ENCODE peak calls at places on chromosomes 1 and 21, in seven cellular contexts. L, X, S, O, H, Q and R are unnamed samples.
A peak's percentile ranks its signal among the peaks of the same experiment; 100 is the strongest.

GRCh38 chr1:234521802-234522185 is 42.8 kb upstream of the TARBP1 start:
- DNase-seq in L (no peak), X (no peak), S (no peak), O (no peak), H (no peak), Q (no peak), R (no peak)

GRCh38 chr1:151047925-151048644 is 534 bp downstream of the C1orf56 start:
- DNase-seq in L (peak; percentile 72), X (peak; percentile 76), S (peak; percentile 71), O (peak; percentile 85), H (peak; percentile 20), Q (peak; percentile 77), R (peak; percentile 48)

GRCh38 chr1:2437617-2438016 is 25.3 kb upstream of the PEX10 start:
- DNase-seq in L (no peak), X (no peak), S (no peak), O (no peak), H (no peak), Q (no peak), R (no peak)

GRCh38 chr21:41316641-41317392 is at the start of gene FAM3B:
- DNase-seq in L (no peak), X (no peak), S (peak; percentile 80), O (no peak), H (no peak), Q (peak; percentile 55), R (no peak)

GRCh38 chr1:25818569-25818968 is 1.2 kb upstream of the MTFR1L start:
- DNase-seq in L (no peak), X (no peak), S (no peak), O (no peak), H (no peak), Q (no peak), R (no peak)

GRCh38 chr1:212581034-212581433 is 27.5 kb upstream of the ATF3 start:
- DNase-seq in L (no peak), X (no peak), S (no peak), O (no peak), H (no peak), Q (no peak), R (no peak)

GRCh38 chr21:41952568-41953248 is 1.1 kb downstream of the C2CD2 start:
- DNase-seq in L (no peak), X (peak; percentile 33), S (no peak), O (no peak), H (no peak), Q (no peak), R (no peak)

GRCh38 chr1:4027492-4028138 is 127.5 kb upstream of the C1orf174 start:
- DNase-seq in L (no peak), X (no peak), S (no peak), O (no peak), H (no peak), Q (no peak), R (no peak)

GRCh38 chr1:179091691-179092165 is 9.9 kb downstream of the TOR3A start:
- DNase-seq in L (peak; percentile 84), X (no peak), S (peak; percentile 46), O (peak; percentile 82), H (no peak), Q (peak; percentile 56), R (peak; percentile 51)

DNA sequence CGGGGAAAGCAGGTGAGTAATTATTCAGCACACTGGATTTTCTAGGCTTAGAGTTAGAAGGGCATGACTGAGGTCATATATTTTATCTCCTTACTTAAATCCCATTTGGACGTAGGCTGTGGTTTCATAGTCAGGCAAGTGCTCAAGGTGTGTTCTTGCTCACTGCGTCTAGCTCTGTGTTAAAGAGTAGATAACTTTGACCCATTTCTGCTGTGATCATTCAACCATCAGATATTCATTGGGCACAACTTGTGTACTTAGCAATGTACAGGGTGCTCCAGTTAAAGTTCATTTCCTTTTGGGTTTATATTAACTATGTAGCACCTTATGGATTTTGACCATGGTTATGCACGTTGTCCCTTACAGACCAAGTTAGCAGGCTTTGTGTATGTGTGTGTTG is 14.6 kb downstream of the PFKFB2 start:
- DNase-seq in L (no peak), X (peak; percentile 36), S (no peak), O (no peak), H (no peak), Q (no peak), R (no peak)
- TF ChIP-seq CTCF in L (no peak), X (no peak), S (no peak), O (no peak), H (no peak), Q (no peak), R (no peak)

GRCh38 chr1:156410238-156410637 is 41.2 kb downstream of the RHBG start:
- DNase-seq in L (no peak), X (no peak), S (no peak), O (no peak), H (no peak), Q (no peak), R (no peak)
- H3K27me3 ChIP-seq in L (peaks cover 60% of the 10 kb centered on the region), X (peaks cover 13% of the 10 kb centered on the region), S (no peaks in the 10 kb centered on the region), O (no peaks in the 10 kb centered on the region), H (peaks cover 9% of the 10 kb centered on the region), Q (peaks cover 74% of the 10 kb centered on the region), R (peaks cover 77% of the 10 kb centered on the region)

GRCh38 chr21:39612233-39613028 is at the start of gene B3GALT5:
- DNase-seq in L (no peak), X (peak; percentile 58), S (peak; percentile 35), O (no peak), H (no peak), Q (no peak), R (no peak)
- TF ChIP-seq CTCF in L (no peak), X (no peak), S (no peak), O (no peak), H (no peak), Q (no peak), R (no peak)

DNA sequence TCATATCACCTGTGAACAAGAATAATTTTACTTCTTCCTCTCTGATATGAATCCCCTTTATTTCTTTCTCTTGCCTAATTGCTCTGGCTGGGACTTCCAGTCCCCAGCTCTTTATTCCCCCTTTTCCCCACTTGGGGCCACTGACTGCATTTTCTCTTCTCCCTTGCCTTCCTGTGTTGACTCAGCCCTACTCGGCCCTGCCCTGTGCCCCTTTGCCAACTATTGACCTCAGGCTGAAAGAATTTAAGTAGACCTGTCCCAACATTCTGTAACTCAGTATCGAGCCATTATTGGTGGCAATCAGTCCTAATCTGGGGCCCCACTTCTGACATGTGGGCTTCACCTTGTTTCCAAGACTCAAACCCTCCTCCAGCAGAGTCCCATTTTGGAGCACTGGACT is 60.6 kb upstream of the STUM start:
- DNase-seq in L (no peak), X (no peak), S (peak; percentile 35), O (no peak), H (no peak), Q (no peak), R (no peak)
- H3K27me3 ChIP-seq in L (peaks cover 3% of the 10 kb centered on the region), X (peaks cover 3% of the 10 kb centered on the region), S (no peaks in the 10 kb centered on the region), O (no peaks in the 10 kb centered on the region), H (no peaks in the 10 kb centered on the region), Q (peaks cover 7% of the 10 kb centered on the region), R (peaks cover 14% of the 10 kb centered on the region)

DNA sequence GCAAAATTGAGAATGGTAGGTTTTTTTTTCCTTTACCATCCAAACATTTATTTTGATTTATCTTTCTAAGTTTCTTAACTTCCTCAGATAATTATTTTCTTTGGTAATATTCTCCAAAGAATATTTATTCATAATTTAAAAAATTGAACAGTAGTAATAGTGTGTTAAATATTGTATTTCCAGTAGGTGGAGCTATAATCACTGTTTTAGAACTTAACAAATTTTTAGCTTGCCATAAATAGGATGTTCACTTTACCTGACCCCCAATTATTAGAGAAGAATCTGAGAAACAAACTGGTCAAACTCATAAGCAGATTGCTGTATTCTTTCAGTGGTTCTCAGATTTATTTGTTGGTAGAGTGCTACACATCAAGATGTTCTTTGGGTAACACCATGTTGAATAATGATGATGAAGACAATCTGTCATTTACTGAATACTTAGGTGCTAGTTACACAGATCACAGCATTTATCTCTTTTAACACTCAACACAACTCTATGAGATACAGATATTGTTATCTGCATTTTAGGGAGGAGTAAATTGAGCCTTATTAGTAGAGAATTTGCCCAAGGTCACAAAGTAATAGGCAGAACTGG is 82.4 kb upstream of the GPR88 start:
- DNase-seq in L (no peak), X (no peak), S (no peak), O (no peak), H (no peak), Q (no peak), R (no peak)
- TF ChIP-seq CTCF in L (peak; percentile 55), X (peak; percentile 49), S (peak; percentile 68), O (peak; percentile 50), H (peak; percentile 41), Q (peak; percentile 42), R (peak; percentile 42)

GRCh38 chr1:32758177-32758794 is 55.7 kb upstream of the SYNC start:
- DNase-seq in L (no peak), X (no peak), S (no peak), O (no peak), H (no peak), Q (no peak), R (no peak)

GRCh38 chr1:32759997-32760623 is 57.0 kb downstream of the YARS1 start:
- DNase-seq in L (no peak), X (peak; percentile 95), S (peak; percentile 98), O (no peak), H (no peak), Q (peak; percentile 96), R (no peak)

GRCh38 chr1:32759521-32759980 is 57.0 kb upstream of the SYNC start:
- DNase-seq in L (no peak), X (peak; percentile 87), S (peak; percentile 85), O (no peak), H (no peak), Q (peak; percentile 82), R (no peak)

GRCh38 chr1:32757213-32757895 is 54.8 kb upstream of the SYNC start:
- DNase-seq in L (no peak), X (peak; percentile 64), S (no peak), O (no peak), H (no peak), Q (no peak), R (no peak)

DNA sequence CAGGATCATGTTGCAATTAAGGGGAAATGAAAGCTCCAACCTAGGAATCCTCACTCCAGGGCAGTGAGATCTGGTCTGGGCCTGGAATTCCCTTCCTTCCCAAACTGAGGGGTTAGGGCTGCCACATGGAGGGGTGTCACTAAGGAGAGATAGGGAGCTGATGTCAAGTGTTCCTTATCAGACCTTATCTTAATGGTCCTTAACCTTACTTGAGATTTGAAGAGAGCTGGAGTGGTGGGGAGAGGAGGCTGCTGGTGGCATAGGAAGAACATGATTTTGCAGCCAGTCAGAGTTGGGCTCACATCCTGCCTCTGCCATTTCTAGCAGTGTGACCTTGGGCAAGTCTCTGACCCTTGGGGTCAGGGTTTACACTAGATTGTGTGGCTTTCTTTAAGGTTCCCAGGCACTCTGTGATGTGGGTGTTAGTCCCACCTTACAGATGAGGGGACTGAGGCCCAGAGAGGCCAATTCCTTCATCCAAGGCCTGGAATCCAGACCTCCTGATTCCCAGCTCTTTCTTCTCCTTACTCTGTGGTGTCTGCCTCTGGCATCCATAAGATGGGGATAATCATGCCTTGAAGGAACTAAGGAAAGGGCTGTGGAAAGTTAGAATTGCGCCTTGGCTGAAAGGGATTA is 56.3 kb upstream of the SYNC start:
- DNase-seq in L (no peak), X (no peak), S (no peak), O (no peak), H (no peak), Q (no peak), R (no peak)
- H3K27me3 ChIP-seq in L (no peaks in the 10 kb centered on the region), X (no peaks in the 10 kb centered on the region), S (no peaks in the 10 kb centered on the region), O (no peaks in the 10 kb centered on the region), H (no peaks in the 10 kb centered on the region), Q (no peaks in the 10 kb centered on the region), R (no peaks in the 10 kb centered on the region)

GRCh38 chr21:45357436-45358260 is 47.3 kb upstream of the COL18A1 start:
- DNase-seq in L (peak; percentile 39), X (no peak), S (no peak), O (no peak), H (no peak), Q (peak; percentile 52), R (no peak)
- TF ChIP-seq CTCF in L (no peak), X (no peak), S (no peak), O (no peak), H (no peak), Q (no peak), R (no peak)